ENCODE peak calls at places on chromosomes 6 and 20, in seven cellular contexts. X is IMR-90, C is H9, Z is neuronal stem cell, E is mesendoderm, F is trophoblast cell, D is H1. I is an unnamed sample.

GRCh38 chr6:112163295-112164257 is 76.2 kb downstream of the FAM229B start:
- DNase-seq in X (peak), C (peak), Z (peak), E (peak), F (peak), D (peak), I (peak)

GRCh38 chr6:157751547-157752200 is 71.4 kb upstream of the SNX9 start:
- DNase-seq in X (no peak), C (no peak), Z (no peak), E (no peak), F (no peak), D (no peak), I (no peak)

GRCh38 chr6:97459986-97460385 is 177.0 kb upstream of the MMS22L start:
- DNase-seq in X (no peak), C (no peak), Z (no peak), E (no peak), F (no peak), D (no peak), I (no peak)

GRCh38 chr6:36956111-36956820 is 1.7 kb downstream of the PI16 start:
- DNase-seq in X (no peak), C (no peak), Z (no peak), E (no peak), F (no peak), D (no peak), I (no peak)

GRCh38 chr6:37451411-37452273 is 18.6 kb downstream of the CMTR1 start:
- DNase-seq in X (no peak), C (no peak), Z (no peak), E (no peak), F (no peak), D (no peak), I (no peak)

GRCh38 chr6:29790626-29791025 is 37.0 kb upstream of the HLA-G start:
- DNase-seq in X (no peak), C (no peak), Z (no peak), E (no peak), F (peak), D (no peak), I (no peak)

GRCh38 chr20:38092260-38092857 is 58.8 kb downstream of the RPRD1B start:
- DNase-seq in X (no peak), C (no peak), Z (no peak), E (no peak), F (no peak), D (no peak), I (peak)

GRCh38 chr6:139539852-139540251 is 165.4 kb upstream of the CITED2 start:
- DNase-seq in X (peak), C (peak), Z (no peak), E (peak), F (peak), D (peak), I (peak)

GRCh38 chr20:36339646-36340592 is 33.8 kb downstream of the DLGAP4 start:
- DNase-seq in X (no peak), C (peak), Z (no peak), E (no peak), F (no peak), D (no peak), I (no peak)

DNA sequence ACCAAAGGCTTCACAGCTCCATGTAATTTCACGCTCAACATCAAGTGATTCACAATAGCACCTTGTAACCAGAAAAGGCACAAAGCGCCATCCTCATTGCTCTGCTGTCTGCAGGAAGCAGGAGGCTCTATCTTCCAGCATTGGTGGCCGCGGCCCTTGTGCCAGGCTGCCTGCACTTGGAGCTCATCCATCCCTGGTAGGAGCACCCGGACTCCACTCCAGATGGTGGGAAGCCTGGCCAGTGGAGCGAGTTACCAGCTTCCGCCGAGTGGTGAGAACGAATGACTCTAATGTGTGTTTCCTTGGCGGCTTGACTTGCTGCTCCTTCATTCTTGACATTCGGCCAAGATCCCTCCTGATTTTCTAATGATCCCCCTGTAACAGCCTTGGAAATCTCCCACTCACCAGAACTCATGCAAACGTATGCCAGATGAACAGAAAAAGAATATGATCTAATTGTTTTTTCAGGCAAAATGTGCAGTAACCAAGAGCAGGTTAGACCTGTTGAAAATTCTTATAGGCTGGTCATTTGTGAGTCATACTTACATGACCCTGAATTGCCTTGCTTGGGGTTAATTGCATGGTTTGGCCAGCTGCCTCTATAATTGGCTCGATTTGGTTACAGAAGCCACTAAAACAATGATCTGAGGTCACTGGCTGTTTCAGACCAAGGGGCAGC is 169.0 kb upstream of the CDYL start:
- DNase-seq in X (peak), C (no peak), Z (no peak), E (no peak), F (peak), D (no peak), I (peak)
- H2AK5ac ChIP-seq in X (peak), C (no peak), Z (no peak), E (no peak), F (peak), D (no peak), I (no peak)

GRCh38 chr6:124055986-124056385 is 252.3 kb downstream of the NKAIN2 start:
- DNase-seq in X (no peak), C (no peak), Z (no peak), E (no peak), F (no peak), D (no peak), I (no peak)
- H2BK5ac ChIP-seq in X (no peak), C (no peak), Z (no peak), E (no peak), F (no peak), D (no peak), I (no peak)

GRCh38 chr20:11229772-11230171 is 556.0 kb upstream of the JAG1 start:
- DNase-seq in X (peak), C (no peak), Z (peak), E (peak), F (peak), D (no peak), I (peak)
- H2AK5ac ChIP-seq in X (peak), C (no peak), Z (no peak), E (peak), F (no peak), D (no peak), I (no peak)

DNA sequence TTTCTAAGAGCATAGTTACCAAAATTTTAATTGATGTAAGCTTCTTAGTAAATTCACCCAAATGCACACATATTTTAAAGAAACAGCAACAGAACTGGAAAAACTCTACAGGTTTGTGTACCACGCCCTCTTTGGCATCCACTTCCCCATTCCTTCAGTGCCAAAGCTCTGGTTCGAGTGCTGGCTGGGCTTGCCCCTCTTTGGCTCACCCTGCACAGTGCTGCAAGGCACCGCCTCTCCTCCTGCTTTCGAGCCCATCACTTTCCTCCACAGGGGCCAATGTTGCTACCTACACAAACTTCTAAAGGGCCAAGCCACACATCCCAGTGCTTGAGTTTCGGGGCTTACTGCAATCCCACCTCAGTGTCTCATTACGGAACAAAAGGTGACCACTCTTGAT is 9.6 kb downstream of the LRP11 start:
- DNase-seq in X (no peak), C (no peak), Z (no peak), E (no peak), F (peak), D (no peak), I (no peak)
- H2BK5ac ChIP-seq in X (peak), C (no peak), Z (no peak), E (no peak), F (peak), D (no peak), I (no peak)

DNA sequence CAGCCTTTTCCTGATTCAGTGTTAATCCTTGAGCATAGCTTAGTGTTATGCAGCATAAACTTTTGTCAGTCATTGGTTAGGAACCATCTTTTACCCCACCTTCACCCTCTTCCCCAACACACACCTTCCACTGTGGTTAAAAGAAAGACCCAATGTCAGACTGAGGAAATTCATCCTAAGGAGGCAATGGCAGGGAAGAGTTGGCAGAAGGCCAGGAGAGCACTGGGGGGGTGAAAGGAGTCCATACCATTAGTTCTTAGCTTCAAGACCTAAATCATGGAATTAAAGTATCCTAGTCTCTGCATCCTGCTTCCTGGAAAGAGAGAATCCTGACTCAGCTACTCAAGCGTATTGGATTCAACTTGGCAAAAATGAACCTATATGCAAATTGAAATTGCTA is 16.9 kb upstream of the TAB2 start:
- DNase-seq in X (no peak), C (no peak), Z (no peak), E (no peak), F (no peak), D (no peak), I (no peak)
- H2AK5ac ChIP-seq in X (no peak), C (no peak), Z (no peak), E (no peak), F (no peak), D (no peak), I (no peak)

I was measured in mesenchymal stem cell.